ENCODE peak calls at places on chromosomes 2 and 18, in six cellular contexts. M is CD4-positive, alpha-beta T cell; L is hepatocyte; B is neural progenitor cell; C is kidney; F is vagina. Y is an unnamed sample.
A peak's percentile ranks its signal among the peaks of the same experiment; 100 is the strongest.

GRCh38 chr2:66446924-66447323 is 12.0 kb downstream of the MEIS1 start:
- DNase-seq in B (no peak), M (no peak), C (no peak), L (no peak), F (no peak), Y (no peak)

GRCh38 chr2:155223781-155224406 is 525.4 kb downstream of the KCNJ3 start:
- DNase-seq in F (no peak), M (no peak), C (no peak), L (peak; percentile 40), B (peak; percentile 26), Y (no peak)

GRCh38 chr2:127089466-127090235 is 17.3 kb downstream of the BIN1 start:
- DNase-seq in F (no peak), B (no peak), C (no peak), L (no peak), M (no peak), Y (no peak)

GRCh38 chr18:32879497-32879896 is 106.7 kb upstream of the KLHL14 start:
- DNase-seq in L (no peak), C (no peak), M (no peak), B (peak; percentile 79), F (no peak), Y (no peak)

GRCh38 chr2:32061973-32062861 is 1.1 kb upstream of the SPAST start:
- DNase-seq in F (no peak), B (peak; percentile 32), M (no peak), C (no peak), L (peak; percentile 46), Y (peak; percentile 43)

GRCh38 chr18:24567199-24567598 is 106.8 kb downstream of the HRH4 start:
- DNase-seq in M (no peak), L (no peak), B (no peak), C (no peak), F (no peak), Y (no peak)

GRCh38 chr18:36872329-36872728 is 43.4 kb downstream of the KIAA1328 start:
- DNase-seq in F (no peak), L (no peak), C (no peak), B (no peak), M (no peak), Y (no peak)

GRCh38 chr2:49619804-49620203 is 465.5 kb upstream of the FSHR start:
- DNase-seq in M (no peak), F (no peak), L (peak; percentile 8), B (peak; percentile 16), C (no peak), Y (no peak)

GRCh38 chr2:241412144-241412543 is 56.1 kb downstream of the FARP2 start:
- DNase-seq in F (no peak), B (no peak), C (no peak), M (no peak), L (peak; percentile 18), Y (no peak)

GRCh38 chr18:73793386-73793785 is 354.2 kb downstream of the FBXO15 start:
- DNase-seq in F (no peak), M (no peak), L (peak; percentile 48), B (no peak), C (no peak), Y (no peak)

GRCh38 chr2:85797959-85798358 is 44.2 kb downstream of the ATOH8 start:
- DNase-seq in F (no peak), L (no peak), M (no peak), B (peak; percentile 74), C (no peak), Y (no peak)

GRCh38 chr2:26687328-26687727 is 5.2 kb upstream of the KCNK3 start:
- DNase-seq in L (no peak), B (no peak), F (no peak), C (no peak), M (no peak), Y (no peak)

GRCh38 chr18:36850527-36851201 is 21.7 kb downstream of the KIAA1328 start:
- DNase-seq in C (no peak), M (no peak), L (peak; percentile 8), B (no peak), F (no peak), Y (no peak)

GRCh38 chr2:188870289-188870688 is 103.9 kb upstream of the COL3A1 start:
- DNase-seq in M (no peak), B (no peak), F (no peak), L (peak; percentile 43), C (no peak), Y (no peak)

GRCh38 chr2:46351388-46352141 is 54.4 kb downstream of the EPAS1 start:
- DNase-seq in B (no peak), M (peak; percentile 57), L (no peak), C (peak; percentile 85), F (no peak), Y (peak; percentile 78)

GRCh38 chr18:9482790-9483189 is 7.5 kb downstream of the RALBP1 start:
- DNase-seq in B (no peak), F (no peak), L (no peak), M (no peak), C (no peak), Y (no peak)

GRCh38 chr2:96895709-96896651 is 26.1 kb upstream of the SEMA4C start:
- DNase-seq in C (peak; percentile 88), L (peak; percentile 60), B (no peak), F (no peak), M (peak; percentile 46), Y (no peak)

GRCh38 chr2:30915485-30915884 is 108.2 kb upstream of the CAPN13 start:
- DNase-seq in B (peak; percentile 67), L (peak; percentile 66), F (no peak), C (no peak), M (no peak), Y (no peak)

GRCh38 chr2:238426568-238427434 is at the start of gene ASB1:
- DNase-seq in B (peak; percentile 94), M (peak; percentile 72), L (peak; percentile 86), F (no peak), C (peak; percentile 93), Y (peak; percentile 95)

GRCh38 chr2:40169430-40169829 is 282.5 kb downstream of the SLC8A1 start:
- DNase-seq in F (no peak), B (no peak), C (no peak), L (no peak), M (no peak), Y (no peak)

GRCh38 chr2:202133556-202134245 is 60.6 kb downstream of the KIAA2012 start:
- DNase-seq in F (no peak), L (no peak), B (no peak), M (no peak), C (no peak), Y (no peak)

GRCh38 chr18:408367-408766 is 92.1 kb downstream of the COLEC12 start:
- DNase-seq in C (no peak), M (no peak), L (no peak), B (no peak), F (no peak), Y (no peak)

GRCh38 chr18:75016025-75016717 is 192.8 kb downstream of the PTGR3 start:
- DNase-seq in M (no peak), F (no peak), C (no peak), B (no peak), L (no peak), Y (no peak)

GRCh38 chr2:54522624-54523281 is 66.6 kb downstream of the SPTBN1 start:
- DNase-seq in M (peak; percentile 48), B (peak; percentile 73), L (peak; percentile 88), C (peak; percentile 72), F (no peak), Y (peak; percentile 49)

GRCh38 chr2:73091164-73091563 is 19.7 kb upstream of the SFXN5 start:
- DNase-seq in M (no peak), L (peak; percentile 62), C (peak; percentile 37), B (peak; percentile 43), F (no peak), Y (no peak)

GRCh38 chr2:38074775-38075435 is 1.0 kb downstream of the CYP1B1 start:
- DNase-seq in L (peak; percentile 60), C (peak; percentile 77), B (peak; percentile 87), F (no peak), M (no peak), Y (peak; percentile 88)

GRCh38 chr2:17790539-17790938 is 25.7 kb upstream of the MSGN1 start:
- DNase-seq in C (no peak), F (no peak), L (no peak), M (no peak), B (no peak), Y (no peak)

GRCh38 chr2:17788773-17789172 is 27.5 kb upstream of the MSGN1 start:
- DNase-seq in F (no peak), L (no peak), C (no peak), B (no peak), M (no peak), Y (no peak)

GRCh38 chr2:17793293-17793692 is 23.0 kb upstream of the MSGN1 start:
- DNase-seq in B (no peak), L (no peak), F (no peak), C (no peak), M (no peak), Y (no peak)

GRCh38 chr2:17792515-17792914 is 23.7 kb upstream of the MSGN1 start:
- DNase-seq in M (no peak), B (no peak), C (no peak), F (no peak), L (no peak), Y (no peak)

GRCh38 chr2:17791121-17791902 is 24.9 kb upstream of the MSGN1 start:
- DNase-seq in L (peak; percentile 22), F (no peak), C (no peak), B (no peak), M (no peak), Y (no peak)
- H3K27ac ChIP-seq in L (no peak overlapping the region), F (peak overlapping the region; percentile 22), C (no peak overlapping the region), B (no peak overlapping the region), M (no peak overlapping the region), Y (no peak overlapping the region)

GRCh38 chr18:1436199-1436598 is 531.5 kb downstream of the ADCYAP1 start:
- DNase-seq in B (no peak), L (no peak), M (no peak), C (no peak), F (no peak), Y (no peak)
- TF ChIP-seq CTCF in B (no peak), L (no peak), M (no peak), C (no peak), F (no peak), Y (no peak)

GRCh38 chr18:13547347-13547746 is 179.0 kb downstream of the FAM210A start:
- DNase-seq in C (no peak), M (no peak), F (peak; percentile 77), B (no peak), L (no peak), Y (no peak)
- H3K27ac ChIP-seq in C (no peak overlapping the region), M (no peak overlapping the region), F (no peak overlapping the region), B (no peak overlapping the region), L (no peak overlapping the region), Y (no peak overlapping the region)

DNA sequence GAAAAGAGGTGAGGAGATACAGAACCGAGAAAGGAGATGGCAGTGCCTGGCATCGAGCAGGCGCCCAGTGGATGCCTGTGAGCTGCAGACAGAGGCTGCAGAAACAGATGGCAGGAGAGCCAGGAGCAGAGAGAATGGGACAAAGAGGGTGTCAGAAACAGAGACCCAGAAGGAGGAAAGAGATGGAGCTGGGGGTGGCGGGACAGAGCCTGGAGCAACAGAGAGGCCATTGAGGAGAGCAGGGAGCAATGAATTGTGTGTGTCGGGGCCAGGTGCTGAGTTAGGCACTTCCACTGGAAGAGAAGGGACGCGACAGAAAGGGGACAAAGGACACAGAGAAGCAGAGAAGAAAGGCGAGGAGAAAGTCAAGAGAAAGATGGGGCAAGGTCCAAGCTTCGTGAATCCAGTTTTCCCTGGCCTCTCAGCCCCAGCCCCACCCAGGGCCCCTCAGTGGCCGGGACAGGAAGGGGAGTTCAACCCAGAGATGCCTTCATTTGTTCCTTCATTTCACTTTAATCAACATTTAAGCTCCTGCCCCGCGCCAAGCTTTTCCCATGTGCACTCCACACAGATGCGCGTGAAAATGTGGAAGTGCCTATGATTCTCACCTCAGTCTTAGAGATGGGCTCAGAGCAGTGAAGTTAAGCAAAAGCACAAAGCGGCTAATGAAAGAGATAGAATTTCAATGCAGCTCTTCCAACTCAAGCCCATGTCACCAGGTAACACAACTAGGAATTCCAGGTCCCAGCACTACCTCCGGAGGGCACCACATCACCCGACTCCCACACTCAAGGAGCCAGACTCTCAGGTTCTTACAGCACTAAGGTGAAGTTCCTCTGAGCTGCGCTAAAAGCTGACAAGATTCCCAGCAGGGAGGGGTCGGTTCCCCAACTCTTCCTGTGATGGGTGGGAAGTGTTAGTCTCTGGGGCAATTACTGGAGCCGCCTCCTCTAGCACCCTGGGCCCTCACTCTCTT is 55.2 kb downstream of the TNS1 start:
- DNase-seq in C (no peak), L (no peak), B (no peak), M (no peak), F (no peak), Y (no peak)
- TF ChIP-seq CTCF in C (no peak), L (peak; percentile 7), B (peak; percentile 19), M (no peak), F (no peak), Y (no peak)

Y was measured in left lung.